ENCODE peak calls at places on chromosomes 4 and X, in ten cellular contexts. F is pancreas, I is B cell, B is astrocyte of the cerebellum, A is AG04450, D is body of pancreas, Y is right lobe of liver, C is A549, Q is epithelial cell of esophagus, J is nephron progenitor cell. R is an unnamed sample.

GRCh38 chr4:5996641-5997040 is 21.6 kb downstream of the C4orf50 start:
- DNase-seq in F (no peak), I (no peak), B (no peak), A (no peak), D (no peak), Y (no peak), C (no peak), Q (no peak), J (no peak), R (no peak)

GRCh38 chrX:10847333-10847732 is 226.9 kb upstream of the MID1 start:
- DNase-seq in F (no peak), I (no peak), B (no peak), A (no peak), D (no peak), Y (no peak), C (no peak), Q (no peak), J (no peak), R (no peak)

GRCh38 chr4:105417624-105418023 is 56.2 kb downstream of the PPA2 start:
- DNase-seq in F (no peak), I (no peak), B (no peak), A (no peak), D (peak), Y (no peak), C (no peak), Q (no peak), J (no peak), R (no peak)

GRCh38 chrX:53251307-53251706 is 26.3 kb upstream of the KDM5C start:
- DNase-seq in F (no peak), I (no peak), B (no peak), A (peak), D (no peak), Y (no peak), C (no peak), Q (no peak), J (no peak), R (no peak)

GRCh38 chr4:152851226-152851625 is 71.5 kb downstream of the ARFIP1 start:
- DNase-seq in F (no peak), I (no peak), B (no peak), A (no peak), D (no peak), Y (no peak), C (no peak), Q (no peak), J (no peak), R (no peak)

GRCh38 chrX:115147220-115147619 is 42.0 kb upstream of the RBMXL3 start:
- DNase-seq in F (no peak), I (no peak), B (no peak), A (no peak), D (no peak), Y (no peak), C (peak), Q (peak), J (no peak), R (no peak)

GRCh38 chr4:1983846-1984405 is 24.8 kb downstream of the NELFA start:
- DNase-seq in F (no peak), I (no peak), B (no peak), A (no peak), D (no peak), Y (no peak), C (no peak), Q (no peak), J (no peak), R (peak)

GRCh38 chr4:140861359-140862181 is 105.4 kb upstream of the TBC1D9 start:
- DNase-seq in F (peak), I (peak), B (peak), A (peak), D (peak), Y (peak), C (peak), Q (peak), J (peak), R (peak)

GRCh38 chr4:175784986-175785525 is 27.0 kb downstream of the GPM6A start:
- DNase-seq in F (no peak), I (no peak), B (no peak), A (no peak), D (no peak), Y (no peak), C (no peak), Q (no peak), J (no peak), R (no peak)

GRCh38 chrX:103817502-103817901 is 14.6 kb downstream of the RAB9B start:
- DNase-seq in F (no peak), I (peak), B (peak), A (no peak), D (peak), Y (no peak), C (peak), Q (peak), J (peak), R (no peak)

GRCh38 chrX:71098302-71098701 is 2.7 kb downstream of the FOXO4 start:
- DNase-seq in F (no peak), I (peak), B (no peak), A (no peak), D (peak), Y (no peak), C (peak), Q (peak), J (peak), R (no peak)

GRCh38 chrX:77442728-77443127 is 4.5 kb upstream of the FGF16 start:
- DNase-seq in F (no peak), I (no peak), B (peak), A (peak), D (no peak), Y (no peak), C (peak), Q (peak), J (no peak), R (no peak)

GRCh38 chrX:103461156-103461555 is 58.1 kb downstream of the RAB40A start:
- DNase-seq in F (no peak), I (no peak), B (no peak), A (no peak), D (no peak), Y (no peak), C (no peak), Q (peak), J (no peak), R (no peak)

GRCh38 chr4:119623025-119623424 is 5.6 kb downstream of the PDE5A start:
- DNase-seq in F (no peak), I (no peak), B (peak), A (no peak), D (no peak), Y (no peak), C (no peak), Q (no peak), J (no peak), R (no peak)

GRCh38 chrX:155009994-155010472 is 12.5 kb downstream of the F8 start:
- DNase-seq in F (no peak), I (no peak), B (no peak), A (no peak), D (peak), Y (peak), C (no peak), Q (no peak), J (no peak), R (no peak)

GRCh38 chr4:170672571-170672970 is 582.8 kb upstream of the AADAT start:
- DNase-seq in F (no peak), I (no peak), B (no peak), A (peak), D (no peak), Y (no peak), C (no peak), Q (peak), J (no peak), R (no peak)

GRCh38 chrX:71017396-71017939 is 50.7 kb downstream of the SNX12 start:
- DNase-seq in F (no peak), I (no peak), B (peak), A (no peak), D (no peak), Y (no peak), C (no peak), Q (peak), J (no peak), R (no peak)

GRCh38 chr4:1592179-1593037 is 91.7 kb downstream of the FAM53A start:
- DNase-seq in F (no peak), I (no peak), B (no peak), A (no peak), D (no peak), Y (peak), C (no peak), Q (no peak), J (no peak), R (no peak)

GRCh38 chr4:111453216-111453615 is 692.0 kb upstream of the FAM241A start:
- DNase-seq in F (no peak), I (no peak), B (no peak), A (no peak), D (no peak), Y (no peak), C (no peak), Q (no peak), J (no peak), R (no peak)

GRCh38 chr4:111450867-111451266 is 694.4 kb upstream of the FAM241A start:
- DNase-seq in F (no peak), I (no peak), B (no peak), A (no peak), D (no peak), Y (no peak), C (no peak), Q (peak), J (no peak), R (no peak)

GRCh38 chr4:111449657-111450056 is 695.6 kb upstream of the FAM241A start:
- DNase-seq in F (no peak), I (no peak), B (no peak), A (no peak), D (no peak), Y (no peak), C (no peak), Q (peak), J (no peak), R (no peak)

DNA sequence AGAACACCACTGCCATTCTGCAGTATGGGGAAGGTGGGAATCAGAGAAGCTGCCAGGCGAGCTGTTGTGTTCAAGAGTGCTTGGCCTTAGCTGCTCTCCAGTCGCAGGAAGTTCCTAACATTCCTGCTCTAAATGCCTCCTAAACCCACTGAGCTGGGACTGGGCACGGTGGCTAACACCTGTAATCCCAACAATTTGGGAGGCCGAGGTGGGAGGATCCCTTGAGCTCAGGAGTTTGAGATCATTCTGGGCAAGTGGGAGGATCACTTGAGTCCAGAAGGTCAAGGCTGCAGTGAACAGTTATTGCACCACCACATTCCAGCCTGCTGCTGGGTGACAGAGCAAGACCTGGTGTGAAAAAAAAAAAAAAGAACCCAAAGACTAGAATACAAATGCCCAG is 690.3 kb upstream of the FAM241A start:
- DNase-seq in F (no peak), I (no peak), B (no peak), A (no peak), D (no peak), Y (no peak), C (no peak), Q (no peak), J (no peak), R (no peak)
- TF ChIP-seq CTCF in F (no peak), I (no peak), B (no peak), A (no peak), D (no peak), Y (no peak), C (no peak), Q (no peak), J (no peak), R (no peak)

GRCh38 chrX:83145910-83146309 is 362.2 kb upstream of the POU3F4 start:
- DNase-seq in F (no peak), I (no peak), B (no peak), A (no peak), D (no peak), Y (no peak), C (no peak), Q (no peak), J (no peak), R (no peak)
- TF ChIP-seq CTCF in F (no peak), I (no peak), B (no peak), A (no peak), D (no peak), Y (no peak), C (no peak), Q (no peak), J (no peak), R (no peak)

GRCh38 chrX:79462458-79462857 is 95.3 kb upstream of the ITM2A start:
- DNase-seq in F (no peak), I (no peak), B (no peak), A (no peak), D (no peak), Y (no peak), C (no peak), Q (no peak), J (no peak), R (no peak)
- TF ChIP-seq CTCF in F (no peak), I (no peak), B (no peak), A (no peak), D (no peak), Y (no peak), C (no peak), Q (no peak), J (no peak), R (no peak)

GRCh38 chr4:15756361-15756861 is 21.7 kb upstream of the CD38 start:
- DNase-seq in F (no peak), I (peak), B (no peak), A (no peak), D (peak), Y (no peak), C (peak), Q (peak), J (no peak), R (no peak)
- TF ChIP-seq CTCF in F (no peak), I (peak), B (peak), A (peak), D (no peak), Y (no peak), C (no peak), Q (peak), J (no peak), R (no peak)

GRCh38 chr4:102715057-102715456 is 45.7 kb downstream of the MANBA start:
- DNase-seq in F (no peak), I (no peak), B (no peak), A (no peak), D (no peak), Y (no peak), C (no peak), Q (no peak), J (no peak), R (no peak)
- TF ChIP-seq CTCF in F (no peak), I (no peak), B (peak), A (peak), D (no peak), Y (no peak), C (no peak), Q (peak), J (no peak), R (no peak)

GRCh38 chrX:119145241-119145653 is 17.6 kb upstream of the KIAA1210 start:
- DNase-seq in F (no peak), I (no peak), B (no peak), A (no peak), D (no peak), Y (peak), C (peak), Q (peak), J (peak), R (no peak)
- TF ChIP-seq CTCF in F (no peak), I (no peak), B (peak), A (peak), D (no peak), Y (peak), C (peak), Q (peak), J (peak), R (peak)

DNA sequence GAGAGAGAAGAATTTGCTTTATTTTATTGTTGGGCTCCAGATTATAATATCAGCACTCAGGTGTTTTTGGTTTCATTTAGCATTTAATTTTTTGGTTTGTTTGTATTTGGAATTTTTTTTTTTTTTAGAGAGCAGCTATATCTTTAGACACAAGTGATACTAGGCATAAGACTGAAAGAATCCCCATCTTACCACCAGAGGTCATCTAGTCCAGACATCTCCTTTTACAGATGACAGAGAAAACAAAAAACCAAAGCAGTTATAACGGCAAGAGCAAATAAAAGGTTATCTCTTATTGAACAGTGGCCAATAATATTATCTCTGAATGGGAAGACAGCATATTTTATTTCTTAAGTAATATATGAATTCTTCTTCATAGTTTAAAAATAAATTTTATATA is 22.8 kb downstream of the USP38 start:
- DNase-seq in F (no peak), I (no peak), B (no peak), A (no peak), D (no peak), Y (no peak), C (peak), Q (peak), J (no peak), R (no peak)
- TF ChIP-seq CTCF in F (no peak), I (peak), B (no peak), A (peak), D (no peak), Y (peak), C (peak), Q (peak), J (no peak), R (peak)

GRCh38 chrX:16712116-16712824 is at the start of gene CTPS2:
- DNase-seq in F (peak), I (peak), B (no peak), A (no peak), D (peak), Y (peak), C (peak), Q (peak), J (peak), R (peak)
- TF ChIP-seq CTCF in F (no peak), I (no peak), B (no peak), A (no peak), D (no peak), Y (no peak), C (no peak), Q (no peak), J (no peak), R (no peak)